ENCODE peak calls at places on chromosomes 5 and 9, in seven cellular contexts. One of them, this sample, is unnamed.

GRCh38 chr9:9790216-9790872 is 822.5 kb downstream of the PTPRD start:
- DNase-seq in SK-N-SH: peak
- DNase-seq in K562: no peak
- DNase-seq in H1: no peak
- DNase-seq in HepG2: peak
- DNase-seq in HCT116: no peak
- DNase-seq in GM12878: no peak
- DNase-seq in this sample: peak

GRCh38 chr5:56323505-56323904 is 90.4 kb upstream of the ANKRD55 start:
- DNase-seq in SK-N-SH: peak
- DNase-seq in K562: no peak
- DNase-seq in H1: no peak
- DNase-seq in HepG2: peak
- DNase-seq in HCT116: no peak
- DNase-seq in GM12878: no peak
- DNase-seq in this sample: peak

GRCh38 chr9:70112981-70113380 is 69.3 kb downstream of the MAMDC2 start:
- DNase-seq in SK-N-SH: no peak
- DNase-seq in K562: no peak
- DNase-seq in H1: peak
- DNase-seq in HepG2: peak
- DNase-seq in HCT116: no peak
- DNase-seq in GM12878: no peak
- DNase-seq in this sample: no peak

GRCh38 chr5:80068775-80069174 is 33.6 kb downstream of the THBS4 start:
- DNase-seq in SK-N-SH: no peak
- DNase-seq in K562: no peak
- DNase-seq in H1: no peak
- DNase-seq in HepG2: no peak
- DNase-seq in HCT116: no peak
- DNase-seq in GM12878: no peak
- DNase-seq in this sample: no peak

GRCh38 chr9:7982907-7983306 is 183.3 kb upstream of the DMAC1 start:
- DNase-seq in SK-N-SH: no peak
- DNase-seq in K562: no peak
- DNase-seq in H1: no peak
- DNase-seq in HepG2: no peak
- DNase-seq in HCT116: no peak
- DNase-seq in GM12878: no peak
- DNase-seq in this sample: no peak

GRCh38 chr9:27497883-27498553 is 26.1 kb upstream of the IFNK start:
- DNase-seq in SK-N-SH: no peak
- DNase-seq in K562: no peak
- DNase-seq in H1: no peak
- DNase-seq in HepG2: no peak
- DNase-seq in HCT116: no peak
- DNase-seq in GM12878: no peak
- DNase-seq in this sample: no peak

GRCh38 chr9:133377721-133378216 is 1.6 kb downstream of the STKLD1 start:
- DNase-seq in SK-N-SH: no peak
- DNase-seq in K562: no peak
- DNase-seq in H1: no peak
- DNase-seq in HepG2: peak
- DNase-seq in HCT116: no peak
- DNase-seq in GM12878: no peak
- DNase-seq in this sample: peak

GRCh38 chr9:27447036-27447700 is 76.9 kb upstream of the IFNK start:
- DNase-seq in SK-N-SH: no peak
- DNase-seq in K562: no peak
- DNase-seq in H1: no peak
- DNase-seq in HepG2: no peak
- DNase-seq in HCT116: no peak
- DNase-seq in GM12878: no peak
- DNase-seq in this sample: no peak

GRCh38 chr5:149423287-149424268 is 44.5 kb upstream of the IL17B start:
- DNase-seq in SK-N-SH: peak
- DNase-seq in K562: no peak
- DNase-seq in H1: no peak
- DNase-seq in HepG2: peak
- DNase-seq in HCT116: no peak
- DNase-seq in GM12878: no peak
- DNase-seq in this sample: no peak

GRCh38 chr9:33416996-33417395 is 14.6 kb upstream of the AQP7 start:
- DNase-seq in SK-N-SH: no peak
- DNase-seq in K562: no peak
- DNase-seq in H1: no peak
- DNase-seq in HepG2: no peak
- DNase-seq in HCT116: no peak
- DNase-seq in GM12878: no peak
- DNase-seq in this sample: no peak

GRCh38 chr5:40041452-40041851 is 616.7 kb upstream of the DAB2 start:
- DNase-seq in SK-N-SH: no peak
- DNase-seq in K562: no peak
- DNase-seq in H1: no peak
- DNase-seq in HepG2: no peak
- DNase-seq in HCT116: no peak
- DNase-seq in GM12878: no peak
- DNase-seq in this sample: no peak

GRCh38 chr9:76835571-76836283 is 70.2 kb downstream of the PRUNE2 start:
- DNase-seq in SK-N-SH: no peak
- DNase-seq in K562: no peak
- DNase-seq in H1: no peak
- DNase-seq in HepG2: no peak
- DNase-seq in HCT116: no peak
- DNase-seq in GM12878: no peak
- DNase-seq in this sample: no peak

GRCh38 chr5:145463634-145464033 is 371.5 kb downstream of the PRELID2 start:
- DNase-seq in SK-N-SH: no peak
- DNase-seq in K562: no peak
- DNase-seq in H1: no peak
- DNase-seq in HepG2: no peak
- DNase-seq in HCT116: no peak
- DNase-seq in GM12878: no peak
- DNase-seq in this sample: no peak

GRCh38 chr5:148729182-148729581 is 74.9 kb upstream of the HTR4 start:
- DNase-seq in SK-N-SH: peak
- DNase-seq in K562: peak
- DNase-seq in H1: no peak
- DNase-seq in HepG2: no peak
- DNase-seq in HCT116: no peak
- DNase-seq in GM12878: no peak
- DNase-seq in this sample: no peak

GRCh38 chr5:55535199-55535905 is 588 bp upstream of the PLPP1 start:
- DNase-seq in SK-N-SH: no peak
- DNase-seq in K562: no peak
- DNase-seq in H1: no peak
- DNase-seq in HepG2: no peak
- DNase-seq in HCT116: no peak
- DNase-seq in GM12878: no peak
- DNase-seq in this sample: no peak

GRCh38 chr5:147057051-147057450 is 177.8 kb upstream of the STK32A start:
- DNase-seq in SK-N-SH: no peak
- DNase-seq in K562: no peak
- DNase-seq in H1: no peak
- DNase-seq in HepG2: no peak
- DNase-seq in HCT116: no peak
- DNase-seq in GM12878: no peak
- DNase-seq in this sample: no peak

GRCh38 chr5:166401391-166401790 is 1890.1 kb upstream of the WWC1 start:
- DNase-seq in SK-N-SH: peak
- DNase-seq in K562: no peak
- DNase-seq in H1: no peak
- DNase-seq in HepG2: no peak
- DNase-seq in HCT116: no peak
- DNase-seq in GM12878: no peak
- DNase-seq in this sample: no peak

GRCh38 chr5:66863343-66864170 is 267.4 kb downstream of the MAST4 start:
- DNase-seq in SK-N-SH: no peak
- DNase-seq in K562: no peak
- DNase-seq in H1: no peak
- DNase-seq in HepG2: no peak
- DNase-seq in HCT116: no peak
- DNase-seq in GM12878: no peak
- DNase-seq in this sample: no peak

GRCh38 chr5:120096413-120096812 is 367.7 kb upstream of the PRR16 start:
- DNase-seq in SK-N-SH: no peak
- DNase-seq in K562: no peak
- DNase-seq in H1: no peak
- DNase-seq in HepG2: no peak
- DNase-seq in HCT116: no peak
- DNase-seq in GM12878: no peak
- DNase-seq in this sample: no peak

GRCh38 chr5:943874-944620 is 51.4 kb downstream of the TRIP13 start:
- DNase-seq in SK-N-SH: peak
- DNase-seq in K562: no peak
- DNase-seq in H1: no peak
- DNase-seq in HepG2: no peak
- DNase-seq in HCT116: no peak
- DNase-seq in GM12878: no peak
- DNase-seq in this sample: peak
- TF ChIP-seq JUND in SK-N-SH: no peak
- TF ChIP-seq JUND in K562: no peak
- TF ChIP-seq JUND in H1: no peak
- TF ChIP-seq JUND in HepG2: no peak
- TF ChIP-seq JUND in HCT116: no peak
- TF ChIP-seq JUND in GM12878: no peak
- TF ChIP-seq JUND in this sample: no peak

GRCh38 chr9:19785230-19785629 is 3.6 kb downstream of the SLC24A2 start:
- DNase-seq in SK-N-SH: no peak
- DNase-seq in K562: no peak
- DNase-seq in H1: no peak
- DNase-seq in HepG2: no peak
- DNase-seq in HCT116: no peak
- DNase-seq in GM12878: no peak
- DNase-seq in this sample: no peak
- TF ChIP-seq JUND in SK-N-SH: no peak
- TF ChIP-seq JUND in K562: no peak
- TF ChIP-seq JUND in H1: no peak
- TF ChIP-seq JUND in HepG2: no peak
- TF ChIP-seq JUND in HCT116: no peak
- TF ChIP-seq JUND in GM12878: no peak
- TF ChIP-seq JUND in this sample: no peak

DNA sequence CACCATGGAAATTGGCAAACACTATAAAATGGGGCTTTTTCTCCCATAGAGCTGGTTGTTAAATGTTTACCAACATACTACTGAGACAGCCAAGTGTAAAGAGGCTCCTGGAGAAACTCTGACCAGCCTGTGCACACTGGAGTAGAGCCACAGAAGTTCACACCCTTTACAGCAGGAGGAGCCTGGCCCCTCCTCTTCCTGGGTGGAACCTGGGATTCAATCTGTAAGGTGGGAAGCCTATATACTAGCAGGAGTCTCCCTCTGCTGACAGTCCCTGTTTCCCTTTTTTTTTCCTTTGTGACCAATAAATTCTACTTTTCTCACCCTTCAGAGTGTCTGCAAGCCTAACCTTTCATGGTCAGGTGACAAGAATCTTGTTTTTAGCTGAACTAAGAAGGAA is 10.4 kb upstream of the SLC30A5 start:
- DNase-seq in SK-N-SH: no peak
- DNase-seq in K562: peak
- DNase-seq in H1: peak
- DNase-seq in HepG2: peak
- DNase-seq in HCT116: peak
- DNase-seq in GM12878: no peak
- DNase-seq in this sample: no peak
- TF ChIP-seq JUND in SK-N-SH: no peak
- TF ChIP-seq JUND in K562: peak
- TF ChIP-seq JUND in H1: no peak
- TF ChIP-seq JUND in HepG2: no peak
- TF ChIP-seq JUND in HCT116: no peak
- TF ChIP-seq JUND in GM12878: no peak
- TF ChIP-seq JUND in this sample: no peak

DNA sequence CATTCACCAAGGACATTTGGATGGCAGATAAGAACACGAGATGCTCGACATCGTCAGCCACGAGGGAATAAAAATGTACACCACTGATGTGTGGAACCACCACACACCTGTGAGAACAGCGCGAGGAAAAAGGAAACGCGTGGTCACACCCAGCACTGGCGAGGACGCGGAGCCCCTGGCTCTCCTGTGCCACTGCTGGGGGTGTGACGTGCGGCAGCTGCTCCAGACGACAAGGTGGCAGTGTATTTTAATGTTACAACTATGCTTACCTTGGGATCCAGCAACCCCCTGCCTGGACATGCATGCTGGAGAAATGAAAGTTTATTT is 13.6 kb upstream of the CEP72 start:
- DNase-seq in SK-N-SH: no peak
- DNase-seq in K562: no peak
- DNase-seq in H1: no peak
- DNase-seq in HepG2: no peak
- DNase-seq in HCT116: no peak
- DNase-seq in GM12878: no peak
- DNase-seq in this sample: no peak
- TF ChIP-seq JUND in SK-N-SH: no peak
- TF ChIP-seq JUND in K562: no peak
- TF ChIP-seq JUND in H1: no peak
- TF ChIP-seq JUND in HepG2: no peak
- TF ChIP-seq JUND in HCT116: no peak
- TF ChIP-seq JUND in GM12878: no peak
- TF ChIP-seq JUND in this sample: no peak

DNA sequence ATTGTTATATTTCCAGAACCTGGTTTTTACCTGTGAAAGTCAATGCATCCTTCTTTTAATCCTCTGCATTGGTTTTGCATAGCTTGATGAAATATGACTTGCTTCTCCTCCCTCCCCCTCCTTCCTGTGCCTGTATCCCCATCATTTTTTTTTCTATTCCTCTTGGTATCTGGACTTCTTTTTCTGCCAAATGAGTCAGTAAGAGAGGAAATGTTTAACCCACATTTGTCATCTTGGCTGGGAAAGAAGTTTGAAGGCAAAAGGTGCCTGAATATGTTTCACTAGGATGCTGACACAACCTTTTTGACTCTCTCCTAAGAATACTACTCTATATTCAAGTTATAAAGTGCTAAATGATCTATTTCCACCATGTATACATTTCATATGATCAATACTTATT is 35.5 kb upstream of the CDKN2B start:
- DNase-seq in SK-N-SH: no peak
- DNase-seq in K562: no peak
- DNase-seq in H1: no peak
- DNase-seq in HepG2: no peak
- DNase-seq in HCT116: no peak
- DNase-seq in GM12878: no peak
- DNase-seq in this sample: no peak
- TF ChIP-seq JUND in SK-N-SH: peak
- TF ChIP-seq JUND in K562: no peak
- TF ChIP-seq JUND in H1: no peak
- TF ChIP-seq JUND in HepG2: no peak
- TF ChIP-seq JUND in HCT116: no peak
- TF ChIP-seq JUND in GM12878: no peak
- TF ChIP-seq JUND in this sample: no peak

This sample was measured in T47D.